ENCODE peak calls at places on chromosome 16, in four cellular contexts. Q is GM12878, V is H1, S is HCT116. K is an unnamed sample.

GRCh38 chr16:50519001-50519400 is 29.2 kb upstream of the NKD1 start:
- DNase-seq in V (no peak), Q (no peak), S (no peak), K (no peak)

GRCh38 chr16:19284207-19284606 is 1.3 kb upstream of the CLEC19A start:
- DNase-seq in Q (no peak), S (peak; percentile 63), V (no peak), K (no peak)

GRCh38 chr16:49876716-49877129 is 20.8 kb upstream of the ZNF423 start:
- DNase-seq in S (no peak), V (peak; percentile 69), Q (no peak), K (peak; percentile 91)

GRCh38 chr16:48300391-48300856 is 53.1 kb upstream of the ABCC11 start:
- DNase-seq in Q (no peak), V (no peak), S (peak; percentile 26), K (no peak)

GRCh38 chr16:22397459-22397858 is 23.0 kb upstream of the CDR2 start:
- DNase-seq in Q (no peak), S (no peak), V (no peak), K (no peak)

GRCh38 chr16:72291531-72291981 is 119.6 kb upstream of the PMFBP1 start:
- DNase-seq in S (peak; percentile 76), V (no peak), Q (no peak), K (no peak)

GRCh38 chr16:76235025-76235424 is 42.2 kb upstream of the CNTNAP4 start:
- DNase-seq in Q (no peak), S (no peak), V (no peak), K (no peak)

GRCh38 chr16:8878523-8878911 is 3.6 kb upstream of the LITAFD start:
- DNase-seq in S (no peak), Q (no peak), V (no peak), K (no peak)

GRCh38 chr16:57383276-57384247 is 11.3 kb downstream of the CX3CL1 start:
- DNase-seq in Q (no peak), V (no peak), S (no peak), K (no peak)

GRCh38 chr16:54926166-54926838 is 4.4 kb upstream of the IRX5 start:
- DNase-seq in Q (no peak), S (no peak), V (no peak), K (no peak)

GRCh38 chr16:59192551-59193199 is 458.6 kb upstream of the GOT2 start:
- DNase-seq in V (no peak), S (no peak), Q (no peak), K (peak; percentile 19)

GRCh38 chr16:30541502-30542329 is 7.1 kb upstream of the ZNF747 start:
- DNase-seq in Q (no peak), S (no peak), V (no peak), K (peak; percentile 73)

GRCh38 chr16:82788919-82789318 is 162.2 kb downstream of the CDH13 start:
- DNase-seq in V (no peak), Q (no peak), S (no peak), K (no peak)

GRCh38 chr16:24848065-24848464 is 2.3 kb downstream of the SLC5A11 start:
- DNase-seq in V (no peak), Q (no peak), S (peak; percentile 24), K (no peak)

GRCh38 chr16:64051826-64052225 is 1070.0 kb downstream of the CDH11 start:
- DNase-seq in S (no peak), V (no peak), Q (no peak), K (no peak)

GRCh38 chr16:4624827-4625616 is 396 bp downstream of the MGRN1 start:
- DNase-seq in V (no peak), S (no peak), Q (peak; percentile 48), K (peak; percentile 53)

GRCh38 chr16:65621640-65622039 is 499.8 kb upstream of the CDH11 start:
- DNase-seq in Q (no peak), V (no peak), S (no peak), K (no peak)

GRCh38 chr16:46765050-46765449 is 16.9 kb upstream of the MYLK3 start:
- DNase-seq in S (no peak), V (no peak), Q (no peak), K (no peak)

GRCh38 chr16:62041401-62041800 is 5.2 kb upstream of the CDH8 start:
- DNase-seq in V (no peak), S (no peak), Q (no peak), K (no peak)

GRCh38 chr16:70438325-70438982 is 446 bp downstream of the ST3GAL2 start:
- DNase-seq in V (no peak), Q (no peak), S (no peak), K (peak; percentile 84)

GRCh38 chr16:71572497-71573116 is 4.3 kb downstream of the TAT start:
- DNase-seq in Q (no peak), V (no peak), S (no peak), K (no peak)

GRCh38 chr16:4892356-4893102 is 44.4 kb downstream of the PPL start:
- DNase-seq in S (no peak), Q (no peak), V (no peak), K (peak; percentile 37)

GRCh38 chr16:47732122-47732805 is 271.1 kb downstream of the PHKB start:
- DNase-seq in S (peak; percentile 42), Q (no peak), V (peak; percentile 13), K (no peak)

DNA sequence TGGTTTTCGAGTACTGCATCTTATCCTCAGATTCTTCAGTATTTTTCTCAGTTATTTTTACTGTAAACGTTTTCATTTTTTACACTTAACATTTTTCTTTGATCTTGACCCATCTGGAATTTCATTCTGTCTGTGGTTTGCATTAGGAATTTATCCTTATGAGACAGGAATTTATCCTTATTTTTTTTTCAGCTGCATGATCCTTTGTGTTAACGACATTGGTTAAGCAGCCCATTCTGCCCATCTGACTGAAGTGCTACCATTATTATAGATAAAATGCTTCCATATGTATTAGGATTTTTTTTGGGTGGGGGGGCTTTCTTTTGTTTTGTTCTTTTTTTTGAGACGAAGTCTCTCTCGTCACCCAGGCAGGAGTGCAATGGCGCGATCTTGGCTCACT is 41.0 kb downstream of the SNX29 start:
- DNase-seq in Q (no peak), S (no peak), V (no peak), K (no peak)
- TF ChIP-seq EGR1 in Q (no peak), S (no peak), V (no peak), K (no peak)

DNA sequence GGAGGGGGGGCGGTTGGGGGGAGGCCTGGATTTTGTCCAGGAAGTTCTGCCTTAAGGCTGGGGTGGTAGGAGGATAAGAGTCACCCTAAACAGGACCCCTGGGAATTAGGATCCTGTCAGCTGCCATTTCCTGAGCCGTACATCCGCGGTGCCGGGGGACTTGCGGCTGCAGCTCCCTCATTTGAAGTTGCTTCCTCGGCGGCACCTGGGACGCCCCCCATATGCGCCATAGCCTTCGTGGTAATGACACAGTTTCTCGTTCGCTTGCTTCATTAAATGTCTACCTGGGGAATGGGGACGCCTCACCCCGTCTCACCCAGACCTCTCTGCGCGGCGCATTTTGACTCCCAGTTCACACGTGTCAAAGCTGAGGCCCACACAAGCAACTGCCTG is 55.1 kb upstream of the PABPN1L start:
- DNase-seq in Q (no peak), S (no peak), V (no peak), K (no peak)
- TF ChIP-seq EGR1 in Q (no peak), S (no peak), V (no peak), K (no peak)

GRCh38 chr16:73434621-73435020 is 386.7 kb upstream of the ZFHX3 start:
- DNase-seq in Q (no peak), S (no peak), V (no peak), K (no peak)
- TF ChIP-seq EGR1 in Q (no peak), S (no peak), V (no peak), K (no peak)

GRCh38 chr16:75102595-75102994 is 14.0 kb downstream of the LDHD start:
- DNase-seq in S (no peak), Q (no peak), V (no peak), K (no peak)
- TF ChIP-seq EGR1 in S (no peak), Q (no peak), V (no peak), K (no peak)

GRCh38 chr16:12340151-12340733 is 363.7 kb downstream of the SNX29 start:
- DNase-seq in Q (no peak), V (no peak), S (peak; percentile 55), K (peak; percentile 46)
- TF ChIP-seq EGR1 in Q (no peak), V (no peak), S (no peak), K (no peak)

GRCh38 chr16:1378087-1378803 is 26.5 kb downstream of the GNPTG start:
- DNase-seq in Q (no peak), S (no peak), V (no peak), K (no peak)
- TF ChIP-seq EGR1 in Q (no peak), S (no peak), V (no peak), K (no peak)

GRCh38 chr16:12580809-12581208 is 222.9 kb downstream of the CPPED1 start:
- DNase-seq in Q (no peak), V (no peak), S (no peak), K (no peak)
- TF ChIP-seq EGR1 in Q (no peak), V (no peak), S (no peak), K (no peak)

DNA sequence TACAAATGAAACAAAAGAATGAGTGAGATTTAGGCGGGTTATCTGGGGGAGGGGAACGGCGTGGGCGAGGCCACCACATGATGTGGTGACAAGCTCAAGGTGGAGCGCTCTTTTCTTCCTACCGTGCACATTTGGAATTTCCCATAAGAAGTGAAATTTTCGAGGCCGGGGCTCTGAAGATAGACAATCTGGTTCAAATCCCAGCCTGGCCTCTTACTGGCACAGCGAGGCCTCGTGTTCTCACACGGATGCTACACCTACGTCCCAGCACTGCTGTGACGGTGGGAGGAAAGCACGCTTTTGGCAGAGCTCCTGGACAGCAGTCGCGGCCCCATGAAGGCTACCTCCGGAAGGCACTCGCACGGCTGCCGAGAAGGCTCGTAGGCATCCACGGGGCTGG is 25.2 kb downstream of the ZDHHC7 start:
- DNase-seq in Q (no peak), S (no peak), V (no peak), K (no peak)
- TF ChIP-seq EGR1 in Q (peak; percentile 18), S (no peak), V (no peak), K (peak; percentile 69)

K was measured in K562.